ENCODE peak calls at places on chromosome 4, in seven cellular contexts. V, I, C, H, F, P and R are unnamed samples.

GRCh38 chr4:87032884-87033533 is 98.2 kb downstream of the AFF1 start:
- DNase-seq in V (no peak), I (peak; percentile 75), C (peak; percentile 39), H (peak; percentile 20), F (no peak), P (peak; percentile 70), R (no peak)

GRCh38 chr4:180674629-180675367 is 1568.4 kb upstream of the TENM3 start:
- DNase-seq in V (no peak), I (no peak), C (peak; percentile 20), H (no peak), F (no peak), P (no peak), R (no peak)

GRCh38 chr4:78667337-78667736 is 108.8 kb upstream of the BMP2K start:
- DNase-seq in V (no peak), I (no peak), C (no peak), H (no peak), F (no peak), P (no peak), R (no peak)

GRCh38 chr4:82851902-82852750 is 38.8 kb downstream of the SEC31A start:
- DNase-seq in V (no peak), I (peak; percentile 33), C (peak; percentile 28), H (peak; percentile 67), F (no peak), P (peak; percentile 46), R (no peak)

GRCh38 chr4:185644408-185644807 is 109.1 kb upstream of the PDLIM3 start:
- DNase-seq in V (no peak), I (no peak), C (no peak), H (no peak), F (no peak), P (no peak), R (no peak)

GRCh38 chr4:55723403-55723802 is 87.3 kb upstream of the NMU start:
- DNase-seq in V (no peak), I (no peak), C (no peak), H (no peak), F (no peak), P (no peak), R (no peak)

GRCh38 chr4:48642421-48643144 is 137.5 kb downstream of the FRYL start:
- DNase-seq in V (no peak), I (no peak), C (no peak), H (no peak), F (no peak), P (no peak), R (no peak)

GRCh38 chr4:945274-946102 is 13.2 kb downstream of the TMEM175 start:
- DNase-seq in V (no peak), I (no peak), C (no peak), H (no peak), F (no peak), P (no peak), R (no peak)

GRCh38 chr4:120824905-120825304 is 97.6 kb downstream of the PRDM5 start:
- DNase-seq in V (no peak), I (no peak), C (no peak), H (no peak), F (no peak), P (no peak), R (no peak)

GRCh38 chr4:180932365-180933001 is 1310.7 kb upstream of the TENM3 start:
- DNase-seq in V (no peak), I (no peak), C (no peak), H (no peak), F (no peak), P (no peak), R (no peak)

GRCh38 chr4:150668824-150669223 is 86.9 kb downstream of the MAB21L2 start:
- DNase-seq in V (no peak), I (peak; percentile 1), C (no peak), H (no peak), F (no peak), P (no peak), R (no peak)

GRCh38 chr4:10088135-10089010 is 28.2 kb downstream of the WDR1 start:
- DNase-seq in V (no peak), I (no peak), C (no peak), H (no peak), F (no peak), P (no peak), R (no peak)

GRCh38 chr4:4289930-4290850 is at the start of the genes LYAR and ZBTB49:
- DNase-seq in V (peak; percentile 97), I (peak; percentile 79), C (peak; percentile 89), H (peak; percentile 91), F (peak; percentile 91), P (peak; percentile 87), R (peak; percentile 89)

GRCh38 chr4:39631700-39632079 is 7.0 kb downstream of the SMIM14 start:
- DNase-seq in V (no peak), I (no peak), C (no peak), H (no peak), F (no peak), P (no peak), R (no peak)

GRCh38 chr4:98421106-98421505 is 159.9 kb downstream of the RAP1GDS1 start:
- DNase-seq in V (no peak), I (no peak), C (no peak), H (peak; percentile 82), F (no peak), P (peak; percentile 81), R (no peak)

GRCh38 chr4:84892950-84893349 is 73.5 kb downstream of the WDFY3 start:
- DNase-seq in V (no peak), I (no peak), C (no peak), H (no peak), F (no peak), P (no peak), R (no peak)

GRCh38 chr4:101027721-101028120 is 319.6 kb downstream of the PPP3CA start:
- DNase-seq in V (no peak), I (no peak), C (no peak), H (no peak), F (no peak), P (no peak), R (no peak)

GRCh38 chr4:46781434-46782092 is 127.5 kb downstream of the COX7B2 start:
- DNase-seq in V (no peak), I (no peak), C (no peak), H (no peak), F (no peak), P (no peak), R (no peak)

GRCh38 chr4:113732923-113733527 is 28.5 kb downstream of the CAMK2D start:
- DNase-seq in V (no peak), I (no peak), C (no peak), H (no peak), F (no peak), P (no peak), R (no peak)

GRCh38 chr4:78058591-78059523 is 1.7 kb downstream of the FRAS1 start:
- DNase-seq in V (peak; percentile 61), I (peak; percentile 12), C (no peak), H (peak; percentile 44), F (no peak), P (peak; percentile 31), R (peak; percentile 38)

GRCh38 chr4:128574706-128575105 is 234.8 kb upstream of the JADE1 start:
- DNase-seq in V (peak; percentile 93), I (peak; percentile 69), C (peak; percentile 29), H (peak; percentile 31), F (peak; percentile 16), P (peak; percentile 53), R (peak; percentile 53)

GRCh38 chr4:128424524-128425195 is 137.0 kb upstream of the PGRMC2 start:
- DNase-seq in V (no peak), I (peak; percentile 69), C (no peak), H (peak; percentile 35), F (no peak), P (peak; percentile 10), R (no peak)

GRCh38 chr4:68175562-68176155 is 46.0 kb upstream of the TMPRSS11F start:
- DNase-seq in V (peak; percentile 38), I (peak; percentile 49), C (peak; percentile 76), H (peak; percentile 64), F (peak; percentile 7), P (peak; percentile 43), R (no peak)